ENCODE peak calls at places on chromosome 19, in five cellular contexts. I is body of pancreas, H is astrocyte of the spinal cord, B is fibroblast of lung, W is fibroblast of mammary gland. V is an unnamed sample.
A peak's percentile ranks its signal among the peaks of the same experiment; 100 is the strongest.

GRCh38 chr19:7480222-7480974 is 8.4 kb downstream of the PEX11G start:
- DNase-seq in I (no peak), H (no peak), B (no peak), W (no peak), V (no peak)

GRCh38 chr19:52722062-52723005 is 12.5 kb downstream of the ZNF611 start:
- DNase-seq in I (no peak), H (peak; percentile 60), B (peak; percentile 74), W (peak; percentile 86), V (no peak)

GRCh38 chr19:32407004-32407992 is 1.7 kb downstream of the DPY19L3 start:
- DNase-seq in I (peak; percentile 80), H (peak; percentile 39), B (peak; percentile 70), W (peak; percentile 89), V (no peak)

GRCh38 chr19:33022472-33023116 is 42.1 kb downstream of the RHPN2 start:
- DNase-seq in I (no peak), H (no peak), B (no peak), W (no peak), V (no peak)

GRCh38 chr19:24074720-24075119 is 12.3 kb upstream of the ZNF254 start:
- DNase-seq in I (no peak), H (peak; percentile 30), B (peak; percentile 34), W (peak; percentile 77), V (no peak)

GRCh38 chr19:13366529-13367143 is 139.6 kb downstream of the CACNA1A start:
- DNase-seq in I (no peak), H (peak; percentile 27), B (peak; percentile 13), W (peak; percentile 52), V (no peak)

GRCh38 chr19:53333466-53334449 is at the start of gene ZNF845:
- DNase-seq in I (peak; percentile 96), H (peak; percentile 94), B (peak; percentile 90), W (peak; percentile 90), V (peak; percentile 90)

GRCh38 chr19:19782783-19783182 is 38.8 kb downstream of the ZNF506 start:
- DNase-seq in I (no peak), H (no peak), B (no peak), W (no peak), V (no peak)

GRCh38 chr19:35000338-35000646 is 169 bp downstream of the GRAMD1A start:
- DNase-seq in I (no peak), H (no peak), B (no peak), W (no peak), V (no peak)

GRCh38 chr19:23075031-23075733 is 41.6 kb upstream of the ZNF730 start:
- DNase-seq in I (peak; percentile 43), H (peak; percentile 78), B (peak; percentile 80), W (peak; percentile 74), V (peak; percentile 86)

GRCh38 chr19:1587872-1588271 is 4.8 kb downstream of the MBD3 start:
- DNase-seq in I (no peak), H (no peak), B (no peak), W (no peak), V (no peak)

GRCh38 chr19:35619290-35619923 is 6.9 kb downstream of the HAUS5 start:
- DNase-seq in I (no peak), H (no peak), B (no peak), W (no peak), V (no peak)

GRCh38 chr19:41541990-41542584 is 33.9 kb upstream of the CEACAM21 start:
- DNase-seq in I (peak; percentile 27), H (peak; percentile 6), B (no peak), W (peak; percentile 34), V (no peak)

GRCh38 chr19:46042252-46042883 is 1.6 kb upstream of the IGFL4 start:
- DNase-seq in I (no peak), H (no peak), B (no peak), W (no peak), V (no peak)

GRCh38 chr19:8391274-8392016 is 1.3 kb downstream of the RAB11B start:
- DNase-seq in I (peak; percentile 55), H (no peak), B (no peak), W (no peak), V (no peak)

GRCh38 chr19:54156953-54157352 is 2.6 kb downstream of the LENG1 start:
- DNase-seq in I (no peak), H (no peak), B (no peak), W (no peak), V (no peak)

GRCh38 chr19:42467437-42467760 is 24.7 kb upstream of the CXCL17 start:
- DNase-seq in I (no peak), H (no peak), B (no peak), W (peak; percentile 43), V (no peak)

GRCh38 chr19:42422576-42423461 is 4.4 kb downstream of the LIPE start:
- DNase-seq in I (no peak), H (no peak), B (peak; percentile 11), W (no peak), V (peak; percentile 77)

GRCh38 chr19:1853295-1854031 is 5.2 kb upstream of the REXO1 start:
- DNase-seq in I (peak; percentile 84), H (peak; percentile 70), B (peak; percentile 57), W (peak; percentile 76), V (peak; percentile 88)

GRCh38 chr19:46288896-46289588 is 7.8 kb upstream of the HIF3A start:
- DNase-seq in I (no peak), H (peak; percentile 94), B (peak; percentile 90), W (peak; percentile 98), V (no peak)

GRCh38 chr19:44305457-44305856 is 632 bp upstream of the ZNF235 start:
- DNase-seq in I (no peak), H (no peak), B (no peak), W (no peak), V (no peak)

GRCh38 chr19:17329768-17330545 is 4.7 kb downstream of the ANO8 start:
- DNase-seq in I (no peak), H (no peak), B (no peak), W (no peak), V (no peak)

GRCh38 chr19:17330546-17331253 is 4.0 kb downstream of the ANO8 start:
- DNase-seq in I (no peak), H (no peak), B (no peak), W (no peak), V (no peak)

GRCh38 chr19:17327654-17328516 is 6.8 kb downstream of the ANO8 start:
- DNase-seq in I (peak; percentile 66), H (no peak), B (no peak), W (no peak), V (no peak)

GRCh38 chr19:17328517-17329060 is 6.1 kb downstream of the ANO8 start:
- DNase-seq in I (peak; percentile 20), H (no peak), B (no peak), W (no peak), V (no peak)

DNA sequence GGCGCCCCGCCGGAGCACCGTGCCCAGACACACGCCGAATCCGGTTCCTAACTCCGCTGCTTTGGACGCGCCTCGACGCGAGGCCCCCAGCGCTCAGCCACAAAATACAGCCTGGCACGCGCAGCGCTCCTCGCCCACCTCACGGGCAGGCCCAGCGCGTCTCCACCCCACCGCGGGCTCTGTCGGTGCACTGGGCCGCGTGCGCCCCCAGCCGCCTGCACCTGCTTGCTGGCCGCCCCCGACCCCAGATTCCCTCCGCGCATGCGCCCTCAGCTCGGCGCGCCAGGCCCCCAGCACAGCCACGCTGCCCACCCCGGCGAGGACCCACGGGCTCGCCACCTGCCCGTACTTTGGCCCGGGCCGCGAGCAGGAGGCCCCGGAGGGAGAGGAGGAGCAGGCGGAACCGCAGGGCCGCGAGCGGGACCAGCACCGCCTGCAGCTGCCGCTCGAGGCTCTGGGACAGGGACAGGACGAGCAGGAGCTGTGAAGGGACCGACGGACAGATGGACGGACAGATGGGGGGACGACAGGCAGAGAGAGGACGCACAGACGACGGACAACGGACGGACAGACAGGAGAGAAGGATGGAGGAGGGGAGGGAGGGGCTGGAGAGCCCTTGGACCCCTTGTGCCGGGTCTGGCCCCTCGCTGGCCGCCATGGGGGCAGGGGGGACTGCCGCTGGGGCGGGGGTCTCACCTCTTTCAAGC is 5.4 kb downstream of the ANO8 start:
- DNase-seq in I (no peak), H (no peak), B (no peak), W (no peak), V (no peak)
- H3K4me3 ChIP-seq in I (no peak overlapping the region), H (no peak overlapping the region), B (no peak overlapping the region), W (no peak overlapping the region), V (no peak overlapping the region)

DNA sequence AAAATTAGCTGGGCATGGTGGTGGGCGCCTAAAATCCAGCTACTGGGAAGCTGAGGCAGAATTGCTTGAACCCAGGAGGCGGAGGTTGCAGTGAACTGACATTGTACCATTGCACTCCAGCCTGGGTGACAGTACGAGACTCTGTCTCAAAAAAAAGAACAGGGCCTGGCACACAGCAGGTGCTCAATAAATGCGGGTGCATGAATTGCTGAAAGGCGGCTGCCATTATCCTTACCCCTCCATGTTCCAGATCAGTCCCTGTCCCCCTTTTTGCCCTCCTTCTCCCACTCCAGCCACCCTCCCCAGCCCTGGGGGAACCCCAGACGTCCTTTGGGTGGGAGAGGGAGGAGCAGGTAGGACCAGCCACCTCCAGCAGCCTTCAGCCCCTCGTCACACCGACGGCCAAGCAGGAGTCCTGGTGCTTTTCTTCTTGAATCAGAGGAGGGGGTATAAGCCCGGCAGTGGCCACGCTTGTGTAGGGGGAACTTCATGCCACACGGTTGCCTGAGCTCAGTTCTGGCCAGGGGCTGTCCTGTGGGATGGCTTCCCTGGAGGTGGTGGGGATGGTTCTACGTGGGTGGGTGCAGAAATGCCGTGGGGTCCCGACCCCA is 20.4 kb upstream of the NFIC start:
- DNase-seq in I (peak; percentile 24), H (no peak), B (no peak), W (no peak), V (no peak)
- H3K4me3 ChIP-seq in I (no peak overlapping the region), H (no peak overlapping the region), B (no peak overlapping the region), W (no peak overlapping the region), V (no peak overlapping the region)

DNA sequence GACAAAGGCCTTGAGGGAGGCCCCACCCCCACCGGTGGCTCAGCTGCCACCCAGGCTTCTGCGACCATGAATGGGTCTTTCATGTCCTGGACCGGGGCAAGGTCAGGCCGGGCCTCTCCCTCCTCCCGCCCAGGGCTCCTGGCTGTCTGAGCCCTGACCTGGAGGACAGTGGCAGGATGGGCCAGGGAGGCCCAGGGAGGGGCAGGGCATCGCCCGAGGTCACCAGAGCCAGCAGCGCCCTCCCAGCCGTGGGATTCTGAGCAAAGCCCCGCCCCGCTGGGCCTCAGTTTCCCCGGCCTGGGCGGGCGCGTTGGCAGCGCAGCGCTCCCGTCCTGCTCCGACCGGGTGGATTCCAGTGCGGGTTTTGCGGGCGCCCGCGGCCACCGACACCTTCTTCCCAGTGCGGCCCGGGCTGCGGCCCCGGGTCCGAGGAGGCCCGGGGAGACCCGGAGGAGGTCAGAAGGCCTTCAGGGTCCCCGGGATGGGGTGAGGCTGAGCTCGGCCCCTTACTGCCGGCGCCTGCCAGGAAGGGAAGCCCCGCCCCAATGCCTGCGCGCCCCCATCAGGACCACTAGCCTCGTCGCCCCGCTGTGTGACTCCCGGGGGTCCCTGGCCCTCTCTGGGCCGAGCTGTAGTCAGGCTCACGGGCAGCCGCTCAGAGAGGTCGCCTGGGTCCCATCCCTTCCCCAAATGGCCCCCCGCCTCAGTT is 24.6 kb upstream of the SEMA6B start:
- DNase-seq in I (no peak), H (peak; percentile 32), B (peak; percentile 50), W (no peak), V (peak; percentile 74)
- H3K4me3 ChIP-seq in I (no peak overlapping the region), H (peak overlapping the region; percentile 37), B (no peak overlapping the region), W (peak overlapping the region; percentile 3), V (peak overlapping the region; percentile 17)

GRCh38 chr19:48152552-48152951 is 17.6 kb downstream of the LIG1 start:
- DNase-seq in I (peak; percentile 49), H (peak; percentile 81), B (peak; percentile 30), W (peak; percentile 56), V (no peak)

GRCh38 chr19:48154003-48154402 is 16.1 kb downstream of the LIG1 start:
- DNase-seq in I (no peak), H (no peak), B (no peak), W (no peak), V (no peak)

GRCh38 chr19:48147597-48148175 is 22.5 kb downstream of the LIG1 start:
- DNase-seq in I (no peak), H (no peak), B (no peak), W (no peak), V (no peak)

GRCh38 chr19:48145596-48146254 is 24.4 kb downstream of the LIG1 start:
- DNase-seq in I (no peak), H (no peak), B (no peak), W (no peak), V (no peak)

GRCh38 chr19:48149430-48149829 is 20.7 kb downstream of the LIG1 start:
- DNase-seq in I (no peak), H (no peak), B (no peak), W (no peak), V (no peak)
- H3K4me3 ChIP-seq in I (no peak overlapping the region), H (no peak overlapping the region), B (no peak overlapping the region), W (no peak overlapping the region), V (no peak overlapping the region)